ENCODE peak calls at places on chromosome 5, in four cellular contexts. M is ovary, H is coronary artery, C is IMR-90. B is an unnamed sample.
A peak's percentile ranks its signal among the peaks of the same experiment; 100 is the strongest.

GRCh38 chr5:87582149-87582548 is 169.4 kb upstream of the CCNH start:
- DNase-seq in M (no peak), H (no peak), C (no peak), B (no peak)

GRCh38 chr5:33008751-33009418 is 297.8 kb downstream of the NPR3 start:
- DNase-seq in M (no peak), H (no peak), C (no peak), B (no peak)

GRCh38 chr5:150510460-150511263 is 2.7 kb downstream of the NDST1 start:
- DNase-seq in M (no peak), H (no peak), C (no peak), B (no peak)

GRCh38 chr5:6659941-6660684 is 26.9 kb downstream of the SRD5A1 start:
- DNase-seq in M (no peak), H (no peak), C (no peak), B (no peak)

GRCh38 chr5:122924203-122924602 is 78.8 kb downstream of the SNX24 start:
- DNase-seq in M (no peak), H (no peak), C (peak; percentile 39), B (no peak)

GRCh38 chr5:169788168-169788567 is 151.1 kb downstream of the DOCK2 start:
- DNase-seq in M (no peak), H (no peak), C (peak; percentile 69), B (no peak)

GRCh38 chr5:105956456-105957177 is 1714.1 kb downstream of the EFNA5 start:
- DNase-seq in M (no peak), H (no peak), C (peak; percentile 35), B (no peak)

GRCh38 chr5:170892201-170892600 is 30.4 kb downstream of the RANBP17 start:
- DNase-seq in M (no peak), H (no peak), C (peak; percentile 90), B (no peak)

GRCh38 chr5:60455589-60455988 is 244.4 kb downstream of the DEPDC1B start:
- DNase-seq in M (no peak), H (no peak), C (no peak), B (no peak)

GRCh38 chr5:87254035-87254434 is 13.6 kb upstream of the RASA1 start:
- DNase-seq in M (no peak), H (no peak), C (no peak), B (no peak)

GRCh38 chr5:174490717-174491116 is 233.7 kb upstream of the MSX2 start:
- DNase-seq in M (no peak), H (no peak), C (no peak), B (no peak)

GRCh38 chr5:179343021-179343781 is 2.1 kb downstream of the ADAMTS2 start:
- DNase-seq in M (no peak), H (no peak), C (no peak), B (no peak)

GRCh38 chr5:93600409-93601052 is 17.5 kb downstream of the NR2F1 start:
- DNase-seq in M (no peak), H (no peak), C (peak; percentile 67), B (no peak)

GRCh38 chr5:59133801-59134261 is 551.0 kb downstream of the RAB3C start:
- DNase-seq in M (no peak), H (no peak), C (peak; percentile 91), B (no peak)

GRCh38 chr5:41371741-41372140 is 138.7 kb downstream of the PLCXD3 start:
- DNase-seq in M (no peak), H (no peak), C (peak; percentile 87), B (no peak)

GRCh38 chr5:170941788-170942187 is 80.0 kb downstream of the RANBP17 start:
- DNase-seq in M (no peak), H (no peak), C (no peak), B (no peak)

GRCh38 chr5:176601901-176602300 is 8.1 kb downstream of the GPRIN1 start:
- DNase-seq in M (no peak), H (no peak), C (no peak), B (no peak)

GRCh38 chr5:10849278-10849677 is 88.2 kb upstream of the DAP start:
- DNase-seq in M (no peak), H (no peak), C (peak; percentile 76), B (no peak)

GRCh38 chr5:57494104-57495098 is 11.8 kb upstream of the ACTBL2 start:
- DNase-seq in M (peak; percentile 44), H (peak; percentile 83), C (peak; percentile 98), B (no peak)

GRCh38 chr5:151470440-151470839 is 23.0 kb downstream of the SLC36A1 start:
- DNase-seq in M (no peak), H (no peak), C (peak; percentile 81), B (no peak)

GRCh38 chr5:164233796-164234195 is 728.4 kb downstream of the MAT2B start:
- DNase-seq in M (no peak), H (no peak), C (no peak), B (no peak)

GRCh38 chr5:175765858-175766257 is 105.5 kb upstream of the CPLX2 start:
- DNase-seq in M (no peak), H (no peak), C (no peak), B (no peak)

GRCh38 chr5:93604119-93604963 is 21.3 kb downstream of the NR2F1 start:
- DNase-seq in M (peak; percentile 50), H (no peak), C (peak; percentile 67), B (peak; percentile 71)

GRCh38 chr5:6832272-6832671 is 119.0 kb downstream of the TENT4A start:
- DNase-seq in M (no peak), H (no peak), C (no peak), B (no peak)

GRCh38 chr5:137265457-137265856 is 233.7 kb downstream of the SPOCK1 start:
- DNase-seq in M (no peak), H (no peak), C (peak; percentile 17), B (no peak)

GRCh38 chr5:10556331-10556807 is 7.5 kb upstream of the ANKRD33B start:
- DNase-seq in M (no peak), H (no peak), C (peak; percentile 78), B (peak; percentile 34)

GRCh38 chr5:89968870-89969472 is 440.6 kb downstream of the CETN3 start:
- DNase-seq in M (peak; percentile 17), H (no peak), C (no peak), B (no peak)

GRCh38 chr5:52754051-52754450 is 33.7 kb upstream of the ITGA1 start:
- DNase-seq in M (no peak), H (no peak), C (no peak), B (no peak)

GRCh38 chr5:52759381-52759780 is 28.3 kb upstream of the ITGA1 start:
- DNase-seq in M (no peak), H (no peak), C (peak; percentile 82), B (no peak)

GRCh38 chr5:52760695-52761366 is 26.9 kb upstream of the ITGA1 start:
- DNase-seq in M (no peak), H (no peak), C (no peak), B (no peak)

GRCh38 chr5:52757527-52757926 is 30.2 kb upstream of the ITGA1 start:
- DNase-seq in M (no peak), H (no peak), C (no peak), B (no peak)

DNA sequence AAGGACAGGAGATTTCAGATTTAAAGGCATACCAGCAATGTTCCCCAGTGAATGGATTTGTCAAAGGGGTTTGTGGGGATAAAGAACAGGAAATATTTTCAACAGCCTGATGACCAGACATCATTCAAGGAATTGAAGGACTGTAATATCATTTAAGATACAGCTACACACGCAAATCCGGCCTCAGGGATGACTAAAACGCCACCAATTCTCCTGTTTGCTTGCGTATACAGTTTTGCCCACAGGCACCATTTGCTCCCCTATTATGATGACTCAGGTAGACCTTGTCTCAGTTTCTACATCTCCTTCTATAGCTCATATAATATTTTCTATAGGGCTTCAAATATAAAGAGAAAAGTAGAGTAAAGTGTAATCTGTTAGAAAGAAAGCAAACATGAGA is 29.7 kb upstream of the ITGA1 start:
- DNase-seq in M (no peak), H (no peak), C (no peak), B (no peak)
- H3K27ac ChIP-seq in M (no peak overlapping the region), H (no peak overlapping the region), C (no peak overlapping the region), B (no peak overlapping the region)

GRCh38 chr5:142725231-142726187 is 39.6 kb upstream of the FGF1 start:
- DNase-seq in M (no peak), H (peak; percentile 17), C (no peak), B (no peak)
- H3K27ac ChIP-seq in M (no peak overlapping the region), H (peak overlapping the region; percentile 53), C (peak overlapping the region; percentile 61), B (no peak overlapping the region)

DNA sequence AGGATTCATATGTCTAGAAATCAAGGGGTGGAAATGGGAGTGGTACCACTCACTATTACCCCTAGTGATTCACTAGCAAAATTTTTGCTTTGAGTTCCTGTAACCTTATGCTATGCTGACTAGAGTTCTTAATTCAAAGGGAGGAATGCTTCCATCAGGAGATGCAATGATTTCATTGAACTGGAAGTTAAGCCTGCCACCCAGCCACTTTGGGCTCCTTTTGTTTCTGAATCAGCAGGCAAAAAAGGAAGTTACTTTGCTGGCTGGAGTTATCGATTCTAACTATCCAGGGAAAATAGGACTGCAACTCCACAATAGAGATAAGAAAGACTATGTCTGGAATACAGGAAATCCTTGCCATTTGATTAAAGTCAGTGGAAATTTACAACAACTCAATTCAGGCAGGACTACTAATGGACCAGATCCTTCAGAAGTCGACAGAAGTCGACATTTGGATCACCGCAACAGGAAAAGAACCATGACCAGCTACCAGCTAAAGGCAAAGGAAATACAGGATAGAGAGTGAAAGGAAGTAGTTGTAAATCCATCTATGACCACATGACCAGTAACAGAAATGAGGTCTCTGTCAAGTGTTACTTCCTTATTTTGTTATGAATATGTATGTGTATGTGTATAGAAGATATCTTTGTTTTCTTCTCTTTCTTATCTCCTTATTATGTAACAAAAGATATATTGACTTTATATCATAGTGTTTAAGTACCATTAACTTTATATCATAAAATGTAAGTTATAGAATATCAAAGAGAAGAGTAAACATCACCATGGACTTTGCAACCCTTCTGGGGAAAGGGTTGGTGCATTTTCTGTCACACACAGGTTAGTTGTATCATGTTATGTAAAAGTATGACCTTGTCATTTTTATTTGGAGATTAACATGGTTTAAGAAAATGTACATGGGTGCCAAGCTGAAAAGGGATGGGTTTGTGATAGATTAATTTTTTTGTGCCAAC is 198.7 kb upstream of the HAPLN1 start:
- DNase-seq in M (no peak), H (no peak), C (peak; percentile 64), B (no peak)
- H3K27ac ChIP-seq in M (no peak overlapping the region), H (no peak overlapping the region), C (no peak overlapping the region), B (no peak overlapping the region)

GRCh38 chr5:135208555-135209494 is 174.8 kb upstream of the PITX1 start:
- DNase-seq in M (no peak), H (peak; percentile 87), C (peak; percentile 98), B (peak; percentile 79)
- H3K27ac ChIP-seq in M (no peak overlapping the region), H (peak overlapping the region; percentile 75), C (peak overlapping the region; percentile 98), B (peak overlapping the region; percentile 85)

GRCh38 chr5:34525761-34526160 is 130.4 kb upstream of the RAI14 start:
- DNase-seq in M (no peak), H (no peak), C (no peak), B (no peak)
- H3K27ac ChIP-seq in M (no peak overlapping the region), H (no peak overlapping the region), C (no peak overlapping the region), B (no peak overlapping the region)